ENCODE peak calls at places on chromosomes 11 and 22, in six cellular contexts. D, N, V, C, E and X are unnamed samples.

GRCh38 chr22:38455530-38456271 is 702 bp upstream of the KCNJ4 start:
- DNase-seq in C (peak), V (no peak), D (no peak), E (peak), N (no peak), X (peak)

GRCh38 chr11:68370211-68371111 is 58.1 kb downstream of the LRP5 start:
- DNase-seq in E (no peak), N (no peak), V (peak), D (no peak), C (peak), X (no peak)

GRCh38 chr22:37201066-37201820 is 11.0 kb downstream of the SSTR3 start:
- DNase-seq in N (no peak), C (no peak), V (no peak), D (no peak), E (no peak), X (no peak)

GRCh38 chr11:33197915-33198727 is 36.8 kb upstream of the CSTF3 start:
- DNase-seq in D (no peak), V (no peak), N (no peak), C (no peak), E (no peak), X (no peak)

GRCh38 chr11:129457321-129457720 is 81.7 kb downstream of the BARX2 start:
- DNase-seq in V (no peak), D (no peak), E (no peak), C (no peak), N (peak), X (no peak)

GRCh38 chr22:46070722-46071450 is 79.4 kb upstream of the PPARA start:
- DNase-seq in N (peak), V (peak), E (peak), C (peak), D (no peak), X (peak)

GRCh38 chr11:71117311-71117710 is 135.1 kb downstream of the SHANK2 start:
- DNase-seq in E (no peak), N (no peak), V (no peak), C (no peak), D (no peak), X (no peak)

GRCh38 chr22:27988704-27989103 is 69.6 kb upstream of the PITPNB start:
- DNase-seq in E (no peak), D (no peak), C (no peak), V (no peak), N (no peak), X (no peak)

GRCh38 chr11:3021125-3021524 is 29.0 kb upstream of the NAP1L4 start:
- DNase-seq in N (peak), V (no peak), E (peak), C (peak), D (peak), X (peak)

GRCh38 chr11:112644410-112645131 is 316.6 kb upstream of the NCAM1 start:
- DNase-seq in N (no peak), D (no peak), E (no peak), C (no peak), V (no peak), X (no peak)

GRCh38 chr11:117546431-117547160 is 218.9 kb downstream of the CEP164 start:
- DNase-seq in V (no peak), E (no peak), N (no peak), C (no peak), D (no peak), X (no peak)

GRCh38 chr22:20533095-20533878 is 25.9 kb downstream of the MED15 start:
- DNase-seq in C (no peak), N (no peak), E (no peak), V (no peak), D (no peak), X (no peak)

GRCh38 chr11:58900479-58901420 is 38.5 kb upstream of the GLYATL1 start:
- DNase-seq in N (peak), C (peak), E (peak), D (no peak), V (peak), X (peak)

GRCh38 chr11:64055077-64055476 is 19.3 kb downstream of the FLRT1 start:
- DNase-seq in N (no peak), V (no peak), E (no peak), C (no peak), D (no peak), X (no peak)

GRCh38 chr22:47196493-47196849 is 434.0 kb downstream of the TBC1D22A start:
- DNase-seq in C (no peak), D (no peak), V (no peak), E (no peak), N (no peak), X (no peak)

GRCh38 chr11:58963551-58964075 is 24.3 kb downstream of the GLYATL1 start:
- DNase-seq in N (no peak), E (no peak), V (peak), D (no peak), C (no peak), X (no peak)

GRCh38 chr11:96055706-96056387 is 131.9 kb upstream of the MTMR2 start:
- DNase-seq in N (no peak), V (peak), D (no peak), E (no peak), C (peak), X (no peak)

GRCh38 chr11:850777-851762 is 8.4 kb downstream of the TSPAN4 start:
- DNase-seq in D (no peak), N (no peak), E (no peak), V (no peak), C (no peak), X (no peak)

GRCh38 chr22:32791056-32791455 is 10.4 kb upstream of the TIMP3 start:
- DNase-seq in C (no peak), N (no peak), D (no peak), E (no peak), V (no peak), X (no peak)

GRCh38 chr11:74634537-74634936 is 42.2 kb downstream of the POLD3 start:
- DNase-seq in N (peak), V (peak), E (peak), C (peak), D (no peak), X (no peak)

GRCh38 chr11:43868852-43869567 is 11.6 kb upstream of the ALKBH3 start:
- DNase-seq in E (peak), C (no peak), N (no peak), V (peak), D (peak), X (no peak)